ENCODE peak calls at places on chromosomes 16 and 17, in four cellular contexts. A, Y, Z and T are unnamed samples.

GRCh38 chr17:48678141-48678971 is 44.0 kb downstream of the PRAC1 start:
- DNase-seq in A (peak; percentile 19), Y (peak; percentile 99), Z (no peak), T (no peak)

GRCh38 chr17:57415737-57416354 is 159.5 kb downstream of the MSI2 start:
- DNase-seq in A (no peak), Y (no peak), Z (no peak), T (no peak)

GRCh38 chr17:66469890-66470289 is 167.5 kb downstream of the PRKCA start:
- DNase-seq in A (no peak), Y (no peak), Z (no peak), T (no peak)

GRCh38 chr17:67718325-67718941 is 697 bp downstream of the NOL11 start:
- DNase-seq in A (no peak), Y (peak; percentile 82), Z (no peak), T (no peak)

GRCh38 chr17:82551779-82552457 is 32.4 kb downstream of the FOXK2 start:
- DNase-seq in A (no peak), Y (peak; percentile 84), Z (no peak), T (no peak)

GRCh38 chr17:1153795-1154546 is 25.8 kb downstream of the ABR start:
- DNase-seq in A (no peak), Y (peak; percentile 86), Z (no peak), T (no peak)

GRCh38 chr16:3022697-3023414 is 886 bp downstream of the HCFC1R1 start:
- DNase-seq in A (no peak), Y (peak; percentile 87), Z (peak; percentile 39), T (no peak)

GRCh38 chr16:51630051-51630450 is 479.0 kb upstream of the SALL1 start:
- DNase-seq in A (no peak), Y (no peak), Z (no peak), T (no peak)